ENCODE peak calls at places on chromosome 3, in seven cellular contexts. H is heart right ventricle, B is heart left ventricle, D is fibroblast of lung, L is AG10803, P is lower leg skin, Z is A549. X is an unnamed sample.

GRCh38 chr3:14885307-14885706 is 62.1 kb upstream of the NR2C2 start:
- DNase-seq in H (no peak), B (no peak), D (no peak), L (no peak), P (no peak), Z (no peak), X (no peak)

GRCh38 chr3:157865449-157865862 is 240.8 kb downstream of the SHOX2 start:
- DNase-seq in H (peak; percentile 15), B (no peak), D (no peak), L (no peak), P (no peak), Z (peak; percentile 10), X (no peak)

GRCh38 chr3:45105855-45106655 is 40.1 kb downstream of the CDCP1 start:
- DNase-seq in H (no peak), B (no peak), D (peak; percentile 96), L (peak; percentile 92), P (no peak), Z (no peak), X (no peak)

GRCh38 chr3:58441514-58442450 is 8.2 kb upstream of the PDHB start:
- DNase-seq in H (no peak), B (no peak), D (no peak), L (no peak), P (no peak), Z (no peak), X (no peak)

GRCh38 chr3:45774581-45775505 is 21.5 kb downstream of the SLC6A20 start:
- DNase-seq in H (no peak), B (no peak), D (no peak), L (no peak), P (no peak), Z (no peak), X (no peak)

GRCh38 chr3:190709351-190709773 is 153.1 kb downstream of the GMNC start:
- DNase-seq in H (no peak), B (no peak), D (peak; percentile 86), L (peak; percentile 59), P (no peak), Z (no peak), X (no peak)

GRCh38 chr3:99783009-99783573 is 34.6 kb upstream of the CMSS1 start:
- DNase-seq in H (no peak), B (no peak), D (peak; percentile 96), L (peak; percentile 97), P (no peak), Z (no peak), X (no peak)

GRCh38 chr3:77296527-77296926 is 256.6 kb downstream of the ROBO2 start:
- DNase-seq in H (no peak), B (no peak), D (peak; percentile 17), L (no peak), P (no peak), Z (no peak), X (no peak)

GRCh38 chr3:134430950-134431445 is 54.8 kb downstream of the ANAPC13 start:
- DNase-seq in H (no peak), B (no peak), D (peak; percentile 62), L (no peak), P (no peak), Z (no peak), X (no peak)

GRCh38 chr3:65972765-65973164 is 66.0 kb downstream of the MAGI1 start:
- DNase-seq in H (no peak), B (no peak), D (no peak), L (no peak), P (no peak), Z (no peak), X (no peak)

GRCh38 chr3:134345202-134345601 is 29.0 kb downstream of the AMOTL2 start:
- DNase-seq in H (no peak), B (no peak), D (no peak), L (no peak), P (no peak), Z (no peak), X (no peak)

GRCh38 chr3:34725774-34726173 is 913.6 kb upstream of the ARPP21 start:
- DNase-seq in H (no peak), B (no peak), D (peak; percentile 1), L (no peak), P (no peak), Z (no peak), X (no peak)

GRCh38 chr3:191235331-191236314 is 36.6 kb downstream of the OSTN start:
- DNase-seq in H (no peak), B (no peak), D (peak; percentile 64), L (peak; percentile 77), P (no peak), Z (no peak), X (no peak)

GRCh38 chr3:189144645-189145044 is 27.1 kb upstream of the TPRG1 start:
- DNase-seq in H (no peak), B (no peak), D (no peak), L (peak; percentile 23), P (peak; percentile 31), Z (no peak), X (no peak)

GRCh38 chr3:40971191-40972168 is 227.8 kb upstream of the CTNNB1 start:
- DNase-seq in H (peak; percentile 44), B (peak; percentile 85), D (peak; percentile 95), L (peak; percentile 93), P (peak; percentile 87), Z (peak; percentile 62), X (peak; percentile 81)

GRCh38 chr3:24263069-24263668 is 231.5 kb downstream of the THRB start:
- DNase-seq in H (no peak), B (no peak), D (no peak), L (no peak), P (no peak), Z (no peak), X (no peak)

GRCh38 chr3:149479621-149480325 is 5.3 kb downstream of the TM4SF4 start:
- DNase-seq in H (no peak), B (no peak), D (peak; percentile 79), L (no peak), P (no peak), Z (no peak), X (no peak)

GRCh38 chr3:100068758-100069345 is 45.4 kb downstream of the FILIP1L start:
- DNase-seq in H (peak; percentile 74), B (peak; percentile 81), D (peak; percentile 76), L (peak; percentile 75), P (peak; percentile 77), Z (peak; percentile 8), X (peak; percentile 79)

GRCh38 chr3:11465744-11466611 is 177.7 kb downstream of the VGLL4 start:
- DNase-seq in H (no peak), B (peak; percentile 55), D (peak; percentile 95), L (peak; percentile 95), P (peak; percentile 36), Z (no peak), X (no peak)

GRCh38 chr3:126525853-126526667 is 2.1 kb downstream of the CHST13 start:
- DNase-seq in H (no peak), B (peak; percentile 14), D (no peak), L (no peak), P (no peak), Z (no peak), X (no peak)

GRCh38 chr3:143847787-143848631 is at the start of gene SLC9A9:
- DNase-seq in H (peak; percentile 10), B (no peak), D (peak; percentile 79), L (peak; percentile 77), P (peak; percentile 60), Z (peak; percentile 4), X (peak; percentile 26)

GRCh38 chr3:24235121-24235520 is 259.5 kb downstream of the THRB start:
- DNase-seq in H (no peak), B (no peak), D (peak; percentile 29), L (no peak), P (no peak), Z (no peak), X (no peak)

GRCh38 chr3:39638286-39638685 is 170.8 kb downstream of the MOBP start:
- DNase-seq in H (no peak), B (no peak), D (peak; percentile 23), L (no peak), P (no peak), Z (no peak), X (no peak)

GRCh38 chr3:39641210-39641718 is 168.1 kb upstream of the MYRIP start:
- DNase-seq in H (no peak), B (no peak), D (no peak), L (no peak), P (no peak), Z (no peak), X (no peak)

GRCh38 chr3:39639344-39640236 is 169.8 kb upstream of the MYRIP start:
- DNase-seq in H (no peak), B (no peak), D (peak; percentile 98), L (peak; percentile 90), P (peak; percentile 22), Z (peak; percentile 87), X (no peak)

GRCh38 chr3:39637807-39638206 is 170.3 kb downstream of the MOBP start:
- DNase-seq in H (no peak), B (no peak), D (peak; percentile 48), L (peak; percentile 30), P (no peak), Z (peak; percentile 51), X (no peak)
- TF ChIP-seq CTCF in H (no peak), B (no peak), D (peak; percentile 21), L (peak; percentile 39), P (no peak), Z (no peak), X (no peak)

GRCh38 chr3:111801697-111802655 is 57.1 kb upstream of the PHLDB2 start:
- DNase-seq in H (no peak), B (no peak), D (peak; percentile 88), L (peak; percentile 93), P (peak; percentile 67), Z (no peak), X (no peak)
- H3K4me3 ChIP-seq in H (no peak overlapping the region), B (no peak overlapping the region), D (no peak overlapping the region), L (no peak overlapping the region), P (no peak overlapping the region), Z (peak overlapping the region; percentile 27), X (no peak overlapping the region)

GRCh38 chr3:32157600-32158264 is 51.3 kb downstream of the GPD1L start:
- DNase-seq in H (no peak), B (peak; percentile 34), D (no peak), L (peak; percentile 12), P (no peak), Z (no peak), X (no peak)

GRCh38 chr3:32148356-32148755 is 41.9 kb downstream of the GPD1L start:
- DNase-seq in H (no peak), B (no peak), D (peak; percentile 46), L (no peak), P (no peak), Z (no peak), X (no peak)

GRCh38 chr3:32153414-32154016 is 47.1 kb downstream of the GPD1L start:
- DNase-seq in H (no peak), B (no peak), D (no peak), L (no peak), P (no peak), Z (no peak), X (no peak)

GRCh38 chr3:32155117-32155516 is 48.7 kb downstream of the GPD1L start:
- DNase-seq in H (no peak), B (no peak), D (no peak), L (no peak), P (no peak), Z (no peak), X (no peak)

DNA sequence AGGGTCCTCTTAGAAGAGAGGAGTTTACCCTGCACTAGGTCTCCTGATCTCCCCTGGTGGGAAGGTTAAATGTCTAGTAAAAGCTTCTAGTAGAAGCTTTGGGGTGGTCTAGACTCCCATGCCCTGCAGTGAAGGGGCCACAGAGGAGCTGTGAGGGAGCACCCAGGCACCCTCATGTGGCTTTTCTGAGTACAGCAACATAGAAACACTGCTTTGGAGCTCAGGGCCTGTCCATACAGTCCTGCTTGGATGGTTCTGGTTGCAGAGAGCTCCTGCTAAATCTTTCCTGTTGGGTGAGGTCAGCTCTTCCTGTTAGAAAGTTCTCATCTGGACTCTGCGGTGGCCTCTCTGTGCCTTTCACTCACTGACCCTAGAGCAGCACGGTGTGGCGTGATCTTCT is 47.8 kb downstream of the GPD1L start:
- DNase-seq in H (no peak), B (no peak), D (no peak), L (no peak), P (no peak), Z (no peak), X (no peak)
- TF ChIP-seq CTCF in H (no peak), B (no peak), D (peak; percentile 20), L (peak; percentile 19), P (no peak), Z (peak; percentile 32), X (no peak)

GRCh38 chr3:197295871-197296270 is 2.5 kb downstream of the DLG1 start:
- DNase-seq in H (no peak), B (no peak), D (peak; percentile 25), L (no peak), P (no peak), Z (no peak), X (no peak)
- H3K4me3 ChIP-seq in H (peak overlapping the region; percentile 92), B (peak overlapping the region; percentile 98), D (no peak overlapping the region), L (no peak overlapping the region), P (no peak overlapping the region), Z (no peak overlapping the region), X (no peak overlapping the region)